ENCODE peak calls at places on chromosomes 5 and 9, in eight cellular contexts. W is AG04450, Z is NT2/D1, F is psoas muscle, K is kidney epithelial cell, J is left ventricle myocardium inferior, A is heart right ventricle, Y is cardiac fibroblast. M is an unnamed sample.
A peak's percentile ranks its signal among the peaks of the same experiment; 100 is the strongest.

GRCh38 chr9:5846501-5846921 is 13.6 kb upstream of the ERMP1 start:
- DNase-seq in W (no peak), Z (no peak), F (no peak), K (peak; percentile 25), J (no peak), A (no peak), Y (peak; percentile 72), M (no peak)

GRCh38 chr9:135632823-135633222 is 6.5 kb downstream of the GLT6D1 start:
- DNase-seq in W (no peak), Z (no peak), F (no peak), K (no peak), J (no peak), A (no peak), Y (no peak), M (no peak)

GRCh38 chr9:119611564-119611963 is 242.3 kb upstream of the BRINP1 start:
- DNase-seq in W (no peak), Z (no peak), F (no peak), K (no peak), J (no peak), A (no peak), Y (no peak), M (no peak)

GRCh38 chr9:96219615-96220257 is 82.2 kb downstream of the HSD17B3 start:
- DNase-seq in W (no peak), Z (no peak), F (peak; percentile 78), K (no peak), J (peak; percentile 39), A (peak; percentile 31), Y (peak; percentile 18), M (no peak)

GRCh38 chr9:123686849-123687233 is 243.1 kb downstream of the DENND1A start:
- DNase-seq in W (no peak), Z (no peak), F (no peak), K (no peak), J (no peak), A (no peak), Y (no peak), M (no peak)

GRCh38 chr5:31383734-31384133 is 148.2 kb downstream of the DROSHA start:
- DNase-seq in W (no peak), Z (no peak), F (no peak), K (no peak), J (no peak), A (no peak), Y (no peak), M (no peak)

GRCh38 chr5:176629853-176630680 is at the start of the genes EIF4E1B and SNCB:
- DNase-seq in W (no peak), Z (no peak), F (no peak), K (no peak), J (no peak), A (peak; percentile 29), Y (no peak), M (no peak)

GRCh38 chr9:18865542-18865941 is 167.5 kb downstream of the SAXO1 start:
- DNase-seq in W (no peak), Z (no peak), F (no peak), K (no peak), J (no peak), A (no peak), Y (peak; percentile 49), M (no peak)

GRCh38 chr5:4883388-4883787 is 256.7 kb upstream of the ADAMTS16 start:
- DNase-seq in W (no peak), Z (no peak), F (no peak), K (no peak), J (peak; percentile 46), A (no peak), Y (no peak), M (no peak)

GRCh38 chr5:149519624-149520023 is 31.6 kb downstream of the CSNK1A1 start:
- DNase-seq in W (no peak), Z (no peak), F (no peak), K (no peak), J (no peak), A (no peak), Y (no peak), M (no peak)

GRCh38 chr5:132025403-132025971 is 14.0 kb upstream of the ACSL6 start:
- DNase-seq in W (no peak), Z (no peak), F (no peak), K (no peak), J (no peak), A (no peak), Y (no peak), M (no peak)

GRCh38 chr5:40689442-40689841 is 9.7 kb downstream of the PTGER4 start:
- DNase-seq in W (peak; percentile 83), Z (no peak), F (no peak), K (peak; percentile 87), J (no peak), A (peak; percentile 35), Y (peak; percentile 98), M (peak; percentile 73)

GRCh38 chr9:79745752-79746336 is 174.1 kb downstream of the TLE4 start:
- DNase-seq in W (no peak), Z (no peak), F (no peak), K (no peak), J (no peak), A (no peak), Y (no peak), M (no peak)

GRCh38 chr9:92983984-92984589 is 36.8 kb downstream of the FGD3 start:
- DNase-seq in W (no peak), Z (no peak), F (no peak), K (no peak), J (no peak), A (no peak), Y (peak; percentile 30), M (no peak)

GRCh38 chr5:65801332-65801731 is 79.3 kb downstream of the NLN start:
- DNase-seq in W (no peak), Z (no peak), F (no peak), K (no peak), J (no peak), A (no peak), Y (peak; percentile 85), M (no peak)

GRCh38 chr9:14911046-14911445 is 818 bp upstream of the FREM1 start:
- DNase-seq in W (no peak), Z (no peak), F (no peak), K (no peak), J (no peak), A (no peak), Y (no peak), M (no peak)

GRCh38 chr9:14907360-14907685 is 2.9 kb downstream of the FREM1 start:
- DNase-seq in W (no peak), Z (peak; percentile 28), F (no peak), K (no peak), J (no peak), A (no peak), Y (no peak), M (no peak)

GRCh38 chr9:14910178-14910805 is at the start of gene FREM1:
- DNase-seq in W (no peak), Z (peak; percentile 46), F (peak; percentile 41), K (no peak), J (peak; percentile 48), A (peak; percentile 25), Y (no peak), M (no peak)

GRCh38 chr9:14908221-14909206 is 1.7 kb downstream of the FREM1 start:
- DNase-seq in W (no peak), Z (no peak), F (no peak), K (no peak), J (no peak), A (no peak), Y (no peak), M (no peak)

GRCh38 chr9:14909631-14910177 is 524 bp downstream of the FREM1 start:
- DNase-seq in W (no peak), Z (peak; percentile 16), F (no peak), K (no peak), J (no peak), A (no peak), Y (no peak), M (no peak)
- H3K4me3 ChIP-seq in W (no peak overlapping the region), Z (peak overlapping the region; percentile 24), F (peak overlapping the region; percentile 53), K (peak overlapping the region; percentile 0), J (peak overlapping the region; percentile 53), A (peak overlapping the region; percentile 29), Y (no peak overlapping the region), M (no peak overlapping the region)

DNA sequence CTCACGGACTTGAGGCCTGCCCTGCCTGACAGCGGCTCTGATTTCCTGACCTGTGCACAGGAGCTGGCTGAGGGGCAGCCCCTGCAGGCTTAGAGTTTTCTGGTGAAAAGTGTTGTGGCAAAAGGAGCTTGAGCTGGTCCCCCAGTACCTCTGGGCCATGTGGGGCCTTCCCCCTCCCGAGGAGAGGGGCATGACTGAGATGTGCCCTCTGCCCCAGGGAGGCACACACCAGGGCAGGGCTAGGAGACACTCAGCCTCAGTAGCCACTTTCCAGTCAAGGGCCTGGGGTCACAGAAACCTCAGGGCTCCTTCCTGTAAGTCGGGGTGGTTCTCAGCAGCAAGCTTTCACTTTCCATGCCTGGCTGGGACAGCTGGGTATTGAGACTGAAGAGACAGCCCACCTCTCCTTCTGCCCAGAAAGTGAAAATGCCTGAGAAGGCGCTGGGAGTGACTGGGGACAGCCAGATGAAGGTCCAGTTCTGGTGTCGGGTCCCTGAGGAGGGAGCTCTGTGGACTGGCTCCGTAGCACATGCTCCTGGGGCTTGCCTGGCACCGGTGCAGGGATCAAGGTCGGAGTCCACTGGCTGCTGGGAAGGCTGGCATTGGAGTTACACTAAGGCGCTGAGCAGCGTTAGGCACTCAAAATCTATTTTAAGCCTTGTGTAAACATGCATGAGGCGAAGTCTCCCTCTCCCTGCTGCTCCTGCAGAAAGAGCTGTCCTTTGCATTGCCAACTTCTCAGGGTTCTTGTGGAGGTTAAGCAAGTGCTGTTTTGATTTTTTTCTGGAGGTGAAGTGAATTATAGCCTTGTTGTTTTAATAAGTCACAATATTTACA is 394.9 kb downstream of the GADD45G start:
- DNase-seq in W (no peak), Z (no peak), F (peak; percentile 67), K (no peak), J (peak; percentile 79), A (peak; percentile 81), Y (peak; percentile 1), M (peak; percentile 17)
- H3K4me3 ChIP-seq in W (peak overlapping the region; percentile 35), Z (no peak overlapping the region), F (peak overlapping the region; percentile 17), K (no peak overlapping the region), J (peak overlapping the region; percentile 44), A (peak overlapping the region; percentile 34), Y (no peak overlapping the region), M (peak overlapping the region; percentile 38)

DNA sequence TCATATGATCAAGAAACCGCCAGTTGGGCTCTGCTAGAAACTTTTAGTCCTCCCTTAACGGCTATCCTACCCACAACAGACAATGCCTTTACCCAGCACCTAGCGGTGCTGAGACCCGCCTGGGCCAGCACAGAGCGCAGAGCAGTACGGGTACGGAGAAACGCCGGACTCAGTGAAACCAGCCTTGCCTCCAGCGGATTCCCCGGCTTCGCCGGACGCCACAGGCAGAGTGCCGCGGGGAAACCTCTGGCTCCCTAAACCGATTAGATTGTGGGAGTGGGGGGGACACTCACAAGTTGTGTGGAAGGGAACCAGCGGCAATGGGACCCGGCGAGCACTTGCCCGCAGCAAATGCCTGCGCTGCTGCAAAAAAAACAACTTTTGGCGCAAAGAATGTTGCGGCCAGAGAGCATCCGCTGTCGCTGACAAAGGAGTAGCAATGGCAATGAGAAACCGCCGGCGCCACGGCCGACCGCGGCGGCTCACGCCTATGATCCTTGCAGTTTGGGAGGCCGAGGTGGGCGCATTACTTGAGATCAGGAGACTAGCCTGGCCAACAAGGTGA is 88.2 kb downstream of the ANXA2R start:
- DNase-seq in W (no peak), Z (no peak), F (peak; percentile 23), K (no peak), J (no peak), A (peak; percentile 19), Y (peak; percentile 55), M (no peak)
- H3K4me3 ChIP-seq in W (peak overlapping the region; percentile 64), Z (no peak overlapping the region), F (peak overlapping the region; percentile 75), K (peak overlapping the region; percentile 12), J (peak overlapping the region; percentile 71), A (peak overlapping the region; percentile 74), Y (peak overlapping the region; percentile 58), M (peak overlapping the region; percentile 64)

DNA sequence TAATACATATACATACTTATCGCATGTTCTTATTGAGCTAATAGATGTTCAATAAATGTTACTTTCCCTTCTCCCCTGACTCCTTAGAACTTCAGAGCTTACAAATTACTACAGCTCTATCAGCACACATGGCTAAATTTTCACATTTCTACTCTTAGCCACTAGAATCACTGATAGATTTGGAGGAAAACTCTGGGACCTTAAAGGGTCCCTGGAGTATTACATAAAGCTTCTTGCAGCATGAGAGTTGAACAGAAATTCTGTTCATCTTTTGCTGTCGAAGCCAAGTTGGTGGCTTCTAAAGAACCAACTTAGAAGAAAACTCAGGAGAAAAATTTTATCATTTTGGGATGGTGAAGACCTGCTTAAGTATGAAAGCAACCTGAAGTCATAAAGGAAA is 15.5 kb downstream of the B4GALT1 start:
- DNase-seq in W (no peak), Z (no peak), F (no peak), K (no peak), J (no peak), A (no peak), Y (no peak), M (no peak)
- H3K4me3 ChIP-seq in W (peak overlapping the region; percentile 35), Z (no peak overlapping the region), F (peak overlapping the region; percentile 36), K (no peak overlapping the region), J (peak overlapping the region; percentile 30), A (no peak overlapping the region), Y (no peak overlapping the region), M (no peak overlapping the region)